ENCODE peak calls at places on chromosomes 2 and 18, in six cellular contexts. I is testis, H is fibroblast of the conjunctiva, G is astrocyte of the spinal cord, M is heart left ventricle, T is smooth muscle cell of the brain vasculature. L is an unnamed sample.

GRCh38 chr18:75441921-75442320 is 14.4 kb upstream of the SMIM21 start:
- DNase-seq in T (no peak), H (no peak), I (no peak), G (peak; percentile 45), M (no peak), L (no peak)

GRCh38 chr2:210286123-210286680 is 28.8 kb downstream of the MYL1 start:
- DNase-seq in M (no peak), T (no peak), H (no peak), I (no peak), G (no peak), L (no peak)

GRCh38 chr2:98835831-98836385 is 100.1 kb downstream of the CRACDL start:
- DNase-seq in M (no peak), G (no peak), T (no peak), I (no peak), H (no peak), L (no peak)

GRCh38 chr2:143357956-143358355 is 228.7 kb downstream of the ARHGAP15 start:
- DNase-seq in T (no peak), M (no peak), H (no peak), I (no peak), G (no peak), L (no peak)

GRCh38 chr2:63888490-63889402 is 47.0 kb downstream of the UGP2 start:
- DNase-seq in G (peak; percentile 49), T (peak; percentile 20), M (no peak), H (no peak), I (peak; percentile 58), L (peak; percentile 25)

GRCh38 chr18:67608909-67609308 is 92.4 kb upstream of the DSEL start:
- DNase-seq in M (no peak), H (peak; percentile 12), I (no peak), G (peak; percentile 54), T (no peak), L (no peak)

GRCh38 chr2:234550511-234551107 is 53.7 kb upstream of the ARL4C start:
- DNase-seq in T (peak; percentile 43), G (peak; percentile 94), M (peak; percentile 52), H (peak; percentile 47), I (peak; percentile 78), L (peak; percentile 33)

GRCh38 chr2:72959554-72959953 is 42.2 kb downstream of the EMX1 start:
- DNase-seq in M (peak; percentile 7), H (no peak), I (no peak), T (no peak), G (no peak), L (no peak)

GRCh38 chr2:112089375-112089774 is 34.3 kb downstream of the TMEM87B start:
- DNase-seq in I (no peak), G (no peak), M (no peak), T (no peak), H (no peak), L (no peak)

GRCh38 chr2:84807063-84807485 is 73.8 kb downstream of the TRABD2A start:
- DNase-seq in I (no peak), G (peak; percentile 98), T (peak; percentile 63), H (peak; percentile 97), M (no peak), L (no peak)

GRCh38 chr2:140122001-140122400 is 1341.8 kb upstream of the NXPH2 start:
- DNase-seq in T (peak; percentile 40), I (no peak), H (peak; percentile 16), G (peak; percentile 50), M (no peak), L (no peak)

GRCh38 chr2:23041443-23041842 is 343.5 kb upstream of the KLHL29 start:
- DNase-seq in M (no peak), G (no peak), I (no peak), H (no peak), T (no peak), L (no peak)

GRCh38 chr2:30264236-30264635 is 32.9 kb downstream of the LBH start:
- DNase-seq in M (no peak), G (no peak), I (no peak), T (no peak), H (no peak), L (no peak)

GRCh38 chr2:47769318-47769717 is 13.6 kb upstream of the MSH6 start:
- DNase-seq in M (no peak), G (no peak), T (no peak), I (no peak), H (no peak), L (no peak)

GRCh38 chr2:14910659-14911058 is 278.1 kb downstream of the LRATD1 start:
- DNase-seq in I (no peak), M (no peak), G (no peak), T (no peak), H (no peak), L (no peak)

GRCh38 chr2:171390941-171391516 is 42.8 kb downstream of the METTL8 start:
- DNase-seq in I (no peak), H (peak; percentile 31), T (no peak), M (no peak), G (peak; percentile 87), L (no peak)

GRCh38 chr2:203705184-203705583 is 1.3 kb upstream of the CD28 start:
- DNase-seq in T (no peak), I (no peak), H (no peak), M (no peak), G (no peak), L (no peak)

GRCh38 chr2:42492691-42493467 is 903 bp downstream of the KCNG3 start:
- DNase-seq in H (no peak), T (no peak), G (no peak), I (peak; percentile 62), M (no peak), L (no peak)

GRCh38 chr18:31685097-31686082 is 1.0 kb upstream of the B4GALT6 start:
- DNase-seq in M (peak; percentile 77), H (peak; percentile 45), G (peak; percentile 79), T (peak; percentile 9), I (peak; percentile 85), L (peak; percentile 66)

GRCh38 chr2:189298481-189298880 is 118.9 kb upstream of the COL5A2 start:
- DNase-seq in H (no peak), M (no peak), G (peak; percentile 38), I (no peak), T (no peak), L (no peak)

GRCh38 chr2:31284107-31284506 is 50.2 kb downstream of the EHD3 start:
- DNase-seq in T (no peak), G (no peak), I (no peak), H (no peak), M (no peak), L (no peak)

GRCh38 chr18:22428672-22429071 is 11.0 kb upstream of the CTAGE1 start:
- DNase-seq in T (no peak), I (no peak), M (no peak), H (no peak), G (no peak), L (no peak)

GRCh38 chr2:128325665-128326181 is 7.1 kb upstream of the HS6ST1 start:
- DNase-seq in T (no peak), I (peak; percentile 26), M (peak; percentile 74), H (no peak), G (no peak), L (no peak)

GRCh38 chr2:95021015-95021399 is 4.5 kb upstream of the MAL start:
- DNase-seq in M (no peak), I (no peak), G (no peak), H (no peak), T (no peak), L (no peak)

GRCh38 chr18:60295776-60296175 is 76.8 kb downstream of the MC4R start:
- DNase-seq in H (no peak), M (no peak), I (no peak), T (no peak), G (no peak), L (no peak)